ENCODE peak calls at places on chromosome 6, in eight cellular contexts. E, G, A, V, C, K, Z and O are unnamed samples.

GRCh38 chr6:154721460-154721859 is 11.8 kb upstream of the SCAF8 start:
- DNase-seq in A (peak), C (no peak), V (no peak), Z (peak), G (no peak), E (no peak), K (no peak), O (no peak)

GRCh38 chr6:135851442-135852271 is at the start of gene PDE7B:
- DNase-seq in K (peak), C (peak), Z (peak), G (peak), V (peak), A (peak), E (peak), O (peak)

GRCh38 chr6:14396826-14397517 is 279.4 kb downstream of the CD83 start:
- DNase-seq in G (no peak), K (no peak), C (peak), Z (peak), V (no peak), A (peak), E (no peak), O (no peak)

GRCh38 chr6:91822581-91822980 is 1235.7 kb upstream of the MAP3K7 start:
- DNase-seq in E (no peak), A (no peak), Z (no peak), V (no peak), G (no peak), K (no peak), C (no peak), O (no peak)

GRCh38 chr6:3326179-3326971 is 67.6 kb downstream of the PSMG4 start:
- DNase-seq in E (peak), V (no peak), C (no peak), G (no peak), K (no peak), A (no peak), Z (no peak), O (no peak)

GRCh38 chr6:137234505-137234863 is 15.3 kb upstream of the IFNGR1 start:
- DNase-seq in A (no peak), Z (no peak), C (no peak), G (peak), E (no peak), K (no peak), V (no peak), O (no peak)

GRCh38 chr6:113320653-113321052 is 536.5 kb upstream of the MARCKS start:
- DNase-seq in Z (no peak), V (no peak), E (no peak), G (no peak), K (no peak), A (no peak), C (no peak), O (no peak)

GRCh38 chr6:40444307-40444706 is 142.9 kb downstream of the LRFN2 start:
- DNase-seq in E (no peak), C (no peak), Z (no peak), G (no peak), A (no peak), V (no peak), K (no peak), O (no peak)

GRCh38 chr6:128516514-128516898 is 3.9 kb downstream of the PTPRK start:
- DNase-seq in V (no peak), A (no peak), G (no peak), C (no peak), K (no peak), Z (peak), E (no peak), O (no peak)

GRCh38 chr6:4349323-4349722 is 213.9 kb upstream of the ECI2 start:
- DNase-seq in A (no peak), E (no peak), V (no peak), G (no peak), Z (no peak), K (no peak), C (no peak), O (no peak)

DNA sequence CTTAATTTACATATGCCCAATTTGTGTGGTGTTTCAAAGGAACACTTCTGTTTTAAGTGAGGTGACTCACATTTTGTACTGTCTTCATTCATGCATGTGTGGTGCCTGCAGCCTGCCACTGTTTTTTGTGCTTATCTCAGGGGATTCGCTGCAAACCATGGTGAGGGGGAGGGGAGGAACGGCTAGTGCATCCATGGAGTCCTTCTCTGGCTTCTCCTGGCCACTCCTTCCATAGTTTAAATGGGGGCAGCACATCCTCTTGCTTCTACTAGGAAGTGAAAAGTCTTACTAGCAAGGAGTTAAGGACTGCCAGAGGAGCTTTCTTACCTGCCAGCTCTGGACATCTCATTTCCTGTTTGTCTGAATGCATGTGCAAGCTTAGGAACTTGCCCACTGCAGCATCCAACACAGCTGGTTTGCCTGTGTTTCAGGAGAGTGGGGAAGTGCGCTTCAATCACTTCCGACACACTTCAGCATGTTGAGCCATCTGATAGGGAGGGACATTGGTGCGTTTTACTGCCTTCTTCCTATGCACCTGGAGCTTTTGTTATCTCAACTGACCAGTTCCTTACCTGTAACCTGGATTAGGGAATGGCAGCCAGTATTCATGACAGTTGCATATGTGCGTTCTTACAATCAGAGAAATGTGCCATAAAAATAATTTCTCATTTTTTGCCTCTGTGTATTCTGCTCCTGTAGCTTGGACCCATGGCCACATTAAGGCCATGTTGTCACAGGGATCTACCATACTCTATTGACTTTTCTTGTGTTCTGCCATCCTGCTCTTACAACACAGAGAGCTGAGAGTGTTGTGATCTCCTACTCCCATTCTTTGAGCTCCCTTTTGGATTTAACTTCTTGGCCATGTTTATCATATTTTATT is 211.3 kb downstream of the ARID1B start:
- DNase-seq in A (no peak), C (no peak), Z (no peak), V (no peak), E (no peak), K (no peak), G (no peak), O (no peak)
- H3K27ac ChIP-seq in A (no peak), C (no peak), Z (no peak), V (no peak), E (no peak), K (no peak), G (no peak), O (no peak)

DNA sequence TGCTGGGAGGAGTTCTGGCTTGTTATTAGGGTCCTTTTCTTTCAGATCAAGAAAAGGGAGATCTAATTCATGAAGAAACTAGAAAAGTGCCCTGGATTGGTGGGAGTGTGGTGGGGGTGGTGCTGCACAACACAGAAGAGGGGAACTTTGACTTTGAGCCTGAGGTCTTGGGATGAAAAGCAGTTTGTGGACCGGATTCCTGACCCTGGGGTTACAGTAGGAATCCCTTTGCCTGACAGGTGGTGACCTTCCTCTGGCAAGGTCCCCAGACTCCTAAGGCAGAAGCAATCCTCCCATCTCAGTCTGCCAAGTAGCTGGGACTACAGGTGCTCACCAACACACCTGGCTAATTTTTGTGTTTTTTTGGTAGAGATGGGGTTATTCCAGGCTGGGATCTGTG is 45.3 kb upstream of the IER3 start:
- DNase-seq in G (no peak), Z (no peak), E (no peak), A (no peak), K (no peak), V (no peak), C (no peak), O (no peak)
- H3K27ac ChIP-seq in G (no peak), Z (no peak), E (peak), A (no peak), K (peak), V (no peak), C (no peak), O (no peak)

DNA sequence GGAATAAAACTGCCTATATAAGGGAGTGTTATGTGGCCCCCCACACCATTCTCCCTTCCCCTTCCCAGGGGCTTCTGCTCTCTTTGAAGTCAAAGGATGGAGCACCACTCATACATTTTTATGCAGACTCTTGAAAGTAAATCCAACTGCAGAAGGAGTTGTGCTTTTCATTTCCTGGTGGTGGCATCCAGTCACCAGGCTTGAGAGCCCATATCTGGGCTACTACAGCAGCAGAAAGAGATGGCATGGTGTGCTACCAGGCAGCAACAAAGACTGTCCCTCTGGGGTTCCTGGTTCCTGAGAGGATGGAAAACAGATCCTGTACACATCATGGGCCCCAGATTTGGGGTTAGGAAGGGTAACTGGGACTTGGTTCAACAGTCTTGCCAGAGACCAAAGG is 226.4 kb downstream of the CLIC5 start:
- DNase-seq in V (no peak), G (no peak), C (no peak), E (no peak), Z (no peak), A (no peak), K (no peak), O (no peak)
- H3K27ac ChIP-seq in V (no peak), G (no peak), C (no peak), E (no peak), Z (no peak), A (no peak), K (no peak), O (no peak)

DNA sequence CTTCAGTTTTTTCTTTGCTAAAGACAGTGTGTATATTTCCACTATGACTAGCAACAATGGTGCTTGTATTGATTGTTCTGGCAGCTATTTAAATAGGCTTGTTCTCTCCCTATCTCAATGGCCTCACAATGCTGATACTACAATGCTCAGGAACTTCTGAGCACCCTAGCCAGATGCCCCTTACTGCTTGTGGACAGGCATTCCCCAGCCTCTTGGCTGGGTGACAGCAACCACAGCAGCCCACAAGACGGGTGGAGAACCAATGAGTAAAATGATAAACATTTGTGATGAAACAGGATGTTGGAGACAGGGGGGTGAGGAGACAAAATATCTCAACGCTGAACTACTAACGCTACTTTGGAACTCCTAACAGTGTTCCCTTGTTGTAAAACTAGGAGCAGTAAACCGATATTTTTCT is 42.3 kb downstream of the HIVEP2 start:
- DNase-seq in K (no peak), E (peak), G (peak), Z (peak), V (peak), C (peak), A (peak), O (peak)
- H3K27ac ChIP-seq in K (peak), E (no peak), G (peak), Z (no peak), V (peak), C (no peak), A (peak), O (peak)

GRCh38 chr6:42029881-42030280 is 20.4 kb upstream of the TAF8 start:
- DNase-seq in V (no peak), G (no peak), A (no peak), Z (no peak), E (no peak), K (no peak), C (no peak), O (no peak)
- H3K27ac ChIP-seq in V (no peak), G (peak), A (no peak), Z (no peak), E (no peak), K (peak), C (no peak), O (no peak)

GRCh38 chr6:105536961-105537360 is 134.1 kb upstream of the PREP start:
- DNase-seq in K (no peak), E (no peak), G (no peak), Z (no peak), A (no peak), C (no peak), V (no peak), O (no peak)
- H3K27ac ChIP-seq in K (peak), E (no peak), G (no peak), Z (no peak), A (no peak), C (no peak), V (no peak), O (no peak)

DNA sequence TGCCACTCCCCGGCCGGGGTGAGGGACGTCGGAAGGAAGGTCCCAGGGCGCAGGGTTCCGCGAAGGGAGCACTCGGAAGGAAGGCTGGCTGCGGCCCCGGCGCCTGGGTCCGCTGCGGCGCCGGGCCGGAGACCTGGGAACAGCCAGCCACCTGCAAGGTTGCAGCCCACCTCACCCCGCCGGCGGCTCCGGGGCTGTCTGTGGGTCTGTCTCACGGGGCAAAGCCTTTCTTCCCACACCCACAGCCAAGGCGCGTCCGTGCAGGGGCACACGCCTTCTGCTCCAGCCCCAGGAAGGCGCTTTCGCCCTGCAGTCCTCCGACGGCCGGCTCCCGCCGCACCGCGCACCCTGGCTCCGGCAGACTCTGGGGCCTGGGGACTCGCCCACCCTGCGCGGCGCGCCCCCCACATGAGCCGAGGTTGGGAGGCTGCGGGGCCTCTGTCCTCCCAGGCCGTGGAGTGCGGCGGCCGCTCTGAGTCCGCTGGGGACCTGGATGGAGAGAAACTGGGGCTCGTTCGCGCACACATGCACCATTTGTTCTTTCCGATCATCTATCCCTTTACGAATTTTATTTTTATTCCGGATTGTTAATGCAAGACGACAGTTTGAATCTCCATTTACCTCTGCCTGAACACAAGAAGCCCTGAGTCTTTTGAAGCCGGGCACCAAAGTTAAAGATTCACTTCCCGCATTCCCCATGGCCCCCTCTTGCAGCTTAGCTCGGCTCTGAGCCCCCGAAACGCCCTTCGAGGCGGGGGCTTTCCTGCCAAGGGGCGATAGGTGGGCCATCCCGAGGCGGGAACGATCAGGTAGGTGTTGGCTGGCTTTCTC is 4.5 kb upstream of the FOXC1 start:
- DNase-seq in V (no peak), A (no peak), G (no peak), Z (no peak), E (no peak), C (no peak), K (no peak), O (no peak)
- H3K27ac ChIP-seq in V (no peak), A (no peak), G (no peak), Z (no peak), E (no peak), C (no peak), K (peak), O (no peak)

GRCh38 chr6:104728444-104728843 is 131.3 kb downstream of the HACE1 start:
- DNase-seq in E (no peak), V (no peak), G (no peak), K (no peak), C (no peak), A (no peak), Z (peak), O (no peak)
- H3K27ac ChIP-seq in E (no peak), V (no peak), G (no peak), K (no peak), C (no peak), A (peak), Z (no peak), O (peak)